ENCODE peak calls at places on chromosomes 1 and 21, in four cellular contexts. S is K562, Q is HepG2, V is SK-N-SH. C is an unnamed sample.

GRCh38 chr1:30321996-30322858 is 401.2 kb downstream of the MATN1 start:
- DNase-seq in S (no peak), Q (no peak), V (no peak), C (no peak)

GRCh38 chr1:95282496-95282850 is 48.5 kb downstream of the RWDD3 start:
- DNase-seq in S (no peak), Q (no peak), V (no peak), C (no peak)

GRCh38 chr21:29827236-29827635 is 112.6 kb downstream of the GRIK1 start:
- DNase-seq in S (no peak), Q (no peak), V (no peak), C (no peak)

GRCh38 chr1:184691719-184692324 is 62.8 kb downstream of the EDEM3 start:
- DNase-seq in S (no peak), Q (peak), V (peak), C (no peak)

GRCh38 chr1:2587071-2587859 is 688 bp downstream of the PRXL2B start:
- DNase-seq in S (no peak), Q (no peak), V (peak), C (peak)

GRCh38 chr1:215005656-215006335 is 76.7 kb upstream of the KCNK2 start:
- DNase-seq in S (no peak), Q (no peak), V (no peak), C (no peak)

GRCh38 chr1:84611796-84612195 is 37.6 kb upstream of the CTBS start:
- DNase-seq in S (no peak), Q (no peak), V (no peak), C (no peak)

GRCh38 chr1:192489748-192490147 is 85.8 kb upstream of the RGS1 start:
- DNase-seq in S (no peak), Q (no peak), V (peak), C (no peak)

GRCh38 chr1:232369451-232369850 is 260.5 kb downstream of the SIPA1L2 start:
- DNase-seq in S (no peak), Q (no peak), V (no peak), C (no peak)

GRCh38 chr1:6513296-6513928 is 21.9 kb upstream of the PLEKHG5 start:
- DNase-seq in S (no peak), Q (no peak), V (no peak), C (no peak)

GRCh38 chr1:28078680-28079626 is 9.5 kb downstream of the EYA3 start:
- DNase-seq in S (no peak), Q (peak), V (no peak), C (no peak)

GRCh38 chr21:27719226-27719625 is 752.3 kb upstream of the ADAMTS5 start:
- DNase-seq in S (no peak), Q (no peak), V (no peak), C (no peak)

GRCh38 chr1:151221616-151222015 is 23.3 kb downstream of the PIP5K1A start:
- DNase-seq in S (no peak), Q (no peak), V (no peak), C (no peak)

GRCh38 chr1:109627692-109628399 is 8.2 kb downstream of the AMPD2 start:
- DNase-seq in S (no peak), Q (no peak), V (no peak), C (no peak)
- TF ChIP-seq USF2 in S (no peak), Q (no peak), V (no peak), C (no peak)

DNA sequence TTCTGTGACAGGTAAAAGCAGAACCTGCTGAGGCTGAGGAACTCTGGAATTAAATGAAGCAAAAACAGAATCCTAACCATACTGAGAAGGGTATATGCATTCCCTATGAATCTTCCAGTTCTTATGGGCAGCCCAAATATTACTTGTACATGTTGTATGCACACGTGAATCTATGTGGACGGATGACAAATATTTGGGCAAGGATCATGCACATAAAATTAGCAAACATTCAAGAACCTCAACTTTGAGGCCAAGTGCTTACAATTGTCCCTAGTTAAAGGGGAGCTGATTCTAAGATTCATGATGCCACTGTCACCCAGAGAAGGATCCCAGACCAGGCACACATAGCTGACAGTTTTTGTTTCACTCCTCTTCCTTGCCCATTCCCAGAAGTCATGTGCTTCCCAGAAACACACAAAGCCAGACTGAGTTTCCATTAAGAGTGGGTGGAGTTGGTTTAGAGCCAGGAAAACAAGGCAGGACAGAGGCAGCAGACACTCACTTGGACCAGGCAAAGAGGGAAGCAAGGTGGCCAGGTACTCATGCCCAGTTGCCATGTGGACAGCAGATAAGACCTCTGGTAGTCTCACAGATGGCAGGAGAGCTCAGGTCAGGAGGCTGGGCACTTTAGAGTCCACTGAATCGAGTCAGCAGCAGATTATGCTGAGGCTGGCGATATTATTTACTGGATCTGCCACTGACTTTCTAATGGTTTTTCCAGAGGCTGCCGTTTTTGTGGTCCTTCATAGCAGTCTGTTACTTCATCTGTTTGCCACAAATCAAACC is 25.5 kb downstream of the AK2 start:
- DNase-seq in S (no peak), Q (no peak), V (no peak), C (no peak)
- TF ChIP-seq FOXJ3 in S (no peak), Q (no peak), V (no peak), C (no peak)

GRCh38 chr1:14326857-14327256 is 271.6 kb upstream of the KAZN start:
- DNase-seq in S (no peak), Q (no peak), V (no peak), C (no peak)

GRCh38 chr1:14323665-14324630 is 274.5 kb upstream of the KAZN start:
- DNase-seq in S (no peak), Q (no peak), V (no peak), C (no peak)

GRCh38 chr1:14334336-14335176 is 263.9 kb upstream of the KAZN start:
- DNase-seq in S (no peak), Q (no peak), V (no peak), C (no peak)

GRCh38 chr1:14332158-14332557 is 266.3 kb upstream of the KAZN start:
- DNase-seq in S (no peak), Q (no peak), V (no peak), C (no peak)

GRCh38 chr1:14328687-14329086 is 269.8 kb upstream of the KAZN start:
- DNase-seq in S (no peak), Q (no peak), V (no peak), C (no peak)
- TF ChIP-seq USF2 in S (no peak), Q (no peak), V (no peak), C (no peak)

DNA sequence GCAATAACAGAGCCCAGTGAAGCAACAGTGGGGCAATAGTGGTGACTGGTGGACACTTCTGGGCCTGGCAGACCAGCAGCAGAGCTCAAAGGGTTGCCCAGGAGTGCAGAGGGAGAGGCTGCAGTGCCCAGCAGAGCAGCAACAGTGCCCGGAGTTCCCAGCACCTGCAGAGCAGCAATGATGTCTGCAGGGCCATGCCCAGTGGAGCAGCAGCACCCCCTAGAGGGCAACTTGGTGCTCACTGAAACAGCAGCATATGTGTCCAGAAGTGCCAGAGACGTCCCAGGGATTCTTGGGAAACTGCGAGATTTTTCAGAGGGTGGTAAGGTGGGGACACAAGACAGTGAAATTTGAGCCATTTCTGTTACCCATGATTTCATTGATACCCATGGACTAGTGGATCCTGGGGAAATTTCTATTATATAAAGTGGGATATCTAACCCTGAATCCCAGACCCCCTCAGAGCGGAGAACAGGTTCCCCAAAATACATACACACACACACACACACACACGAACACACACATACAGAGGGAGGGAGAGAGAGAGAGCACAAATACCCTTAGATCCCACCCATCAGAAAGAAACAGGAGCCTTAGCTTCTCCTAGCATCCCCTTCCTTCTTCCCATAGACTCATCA is 156.9 kb upstream of the GJB5 start:
- DNase-seq in S (peak), Q (peak), V (peak), C (peak)
- TF ChIP-seq FOXJ3 in S (no peak), Q (no peak), V (no peak), C (no peak)

DNA sequence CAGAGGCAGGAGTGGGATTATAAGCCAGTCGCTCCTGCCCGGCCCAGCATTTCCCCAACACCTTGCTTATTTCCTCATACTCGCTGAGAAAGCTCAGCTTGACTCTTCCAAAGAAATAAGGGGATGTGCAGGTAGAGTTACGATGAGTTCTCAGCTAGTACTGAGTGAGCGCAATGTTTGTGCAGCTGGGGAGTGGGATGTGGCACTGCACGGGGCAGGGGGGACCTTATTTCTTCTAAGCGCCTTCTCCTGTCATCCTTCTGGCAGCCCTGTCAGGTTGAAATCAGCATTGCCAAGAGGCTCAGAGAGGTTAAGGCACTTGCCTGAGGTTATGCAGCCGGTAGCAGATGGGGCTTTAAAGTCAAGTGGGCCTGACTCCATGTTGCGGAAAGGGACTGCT is 705 bp downstream of the C1QB start:
- DNase-seq in S (no peak), Q (no peak), V (no peak), C (no peak)
- TF ChIP-seq USF2 in S (no peak), Q (no peak), V (no peak), C (no peak)